ENCODE peak calls at places on chromosomes 7 and 10, in eight cellular contexts. A, B, H, M, X, L, E and Y are unnamed samples.

GRCh38 chr7:91243591-91244368 is 20.5 kb upstream of the FZD1 start:
- DNase-seq in A (no peak), B (no peak), H (no peak), M (no peak), X (peak), L (no peak), E (no peak), Y (no peak)

GRCh38 chr7:137609500-137609899 is 237.3 kb downstream of the DGKI start:
- DNase-seq in A (no peak), B (no peak), H (no peak), M (no peak), X (peak), L (no peak), E (no peak), Y (no peak)

GRCh38 chr7:100655908-100656674 is at the start of gene ACTL6B:
- DNase-seq in A (no peak), B (no peak), H (no peak), M (no peak), X (no peak), L (peak), E (peak), Y (peak)

GRCh38 chr10:131698232-131698631 is 202.6 kb upstream of the PPP2R2D start:
- DNase-seq in A (no peak), B (no peak), H (no peak), M (no peak), X (no peak), L (no peak), E (peak), Y (no peak)

GRCh38 chr7:151213826-151214225 is 3.5 kb upstream of the H2BK1 start:
- DNase-seq in A (no peak), B (no peak), H (no peak), M (no peak), X (no peak), L (no peak), E (no peak), Y (no peak)

GRCh38 chr10:23096814-23097549 is 1.6 kb downstream of the MSRB2 start:
- DNase-seq in A (peak), B (no peak), H (no peak), M (no peak), X (peak), L (no peak), E (no peak), Y (no peak)

GRCh38 chr7:36986429-36987362 is 262.4 kb upstream of the AOAH start:
- DNase-seq in A (peak), B (peak), H (peak), M (peak), X (peak), L (peak), E (peak), Y (peak)

GRCh38 chr7:143382791-143383641 is 1.9 kb downstream of the ZYX start:
- DNase-seq in A (no peak), B (peak), H (no peak), M (no peak), X (no peak), L (no peak), E (no peak), Y (no peak)

GRCh38 chr7:28192786-28193581 is 12.4 kb upstream of the JAZF1 start:
- DNase-seq in A (no peak), B (no peak), H (no peak), M (no peak), X (no peak), L (no peak), E (no peak), Y (no peak)